ENCODE peak calls at places on chromosome 18, in ten cellular contexts. C is psoas muscle, E is right atrium auricular region, O is PC-3, S is AG04450, H is IMR-90, I is hepatocyte, F is GM12865, R is A673, Q is fibroblast of pulmonary artery. B is an unnamed sample.

GRCh38 chr18:48767090-48767670 is 183.6 kb downstream of the SMAD7 start:
- DNase-seq in R (no peak), I (peak; percentile 80), S (no peak), E (no peak), H (peak; percentile 45), C (peak; percentile 55), Q (peak; percentile 46), F (peak; percentile 31), O (no peak), B (peak; percentile 60)

GRCh38 chr18:12768622-12769021 is 65.8 kb downstream of the PSMG2 start:
- DNase-seq in H (peak; percentile 50), E (no peak), Q (peak; percentile 16), C (no peak), S (no peak), R (no peak), O (peak; percentile 25), F (no peak), I (no peak), B (peak; percentile 35)

GRCh38 chr18:54388203-54389142 is 30.8 kb downstream of the C18orf54 start:
- DNase-seq in F (peak; percentile 77), C (no peak), E (no peak), H (peak; percentile 85), R (peak; percentile 43), S (peak; percentile 61), O (peak; percentile 96), Q (peak; percentile 84), I (peak; percentile 81), B (peak; percentile 85)

GRCh38 chr18:29383311-29384273 is 1206.7 kb upstream of the CDH2 start:
- DNase-seq in R (no peak), Q (no peak), C (no peak), H (peak; percentile 19), O (peak; percentile 24), F (no peak), E (no peak), S (no peak), I (no peak), B (peak; percentile 25)

GRCh38 chr18:7577706-7578105 is 10.6 kb downstream of the PTPRM start:
- DNase-seq in I (no peak), H (peak; percentile 68), R (no peak), Q (peak; percentile 66), C (no peak), S (no peak), E (no peak), F (no peak), O (peak; percentile 30), B (peak; percentile 83)

GRCh38 chr18:13612111-13612997 is 114.0 kb downstream of the FAM210A start:
- DNase-seq in R (no peak), F (peak; percentile 96), S (no peak), E (peak; percentile 64), C (no peak), O (no peak), Q (no peak), H (no peak), I (no peak), B (no peak)

GRCh38 chr18:79395308-79395640 is 456 bp upstream of the NFATC1 start:
- DNase-seq in O (no peak), Q (no peak), H (no peak), F (no peak), R (no peak), S (no peak), C (no peak), I (no peak), E (no peak), B (no peak)

GRCh38 chr18:79382681-79383387 is 12.9 kb upstream of the NFATC1 start:
- DNase-seq in H (no peak), R (no peak), S (no peak), C (no peak), E (no peak), O (peak; percentile 40), F (no peak), I (no peak), Q (no peak), B (no peak)

GRCh38 chr18:5979971-5980457 is 84.7 kb upstream of the TMEM200C start:
- DNase-seq in I (no peak), F (peak; percentile 85), E (no peak), Q (no peak), R (no peak), S (no peak), C (no peak), O (no peak), H (no peak), B (no peak)

GRCh38 chr18:55018602-55019001 is 59.3 kb upstream of the CCDC68 start:
- DNase-seq in S (no peak), F (no peak), E (no peak), I (no peak), O (peak; percentile 82), R (peak; percentile 64), C (no peak), Q (peak; percentile 83), H (peak; percentile 68), B (peak; percentile 64)

GRCh38 chr18:23943104-23943503 is 71.5 kb upstream of the TTC39C start:
- DNase-seq in F (peak; percentile 93), Q (no peak), S (no peak), O (no peak), E (no peak), C (no peak), H (no peak), I (no peak), R (no peak), B (no peak)

GRCh38 chr18:13446581-13447470 is 228.3 kb downstream of the LDLRAD4 start:
- DNase-seq in E (no peak), R (peak; percentile 64), S (no peak), O (no peak), H (no peak), Q (no peak), F (no peak), C (no peak), I (no peak), B (no peak)

GRCh38 chr18:62569081-62569480 is 46.3 kb downstream of the ZCCHC2 start:
- DNase-seq in F (no peak), C (no peak), O (no peak), H (no peak), E (no peak), R (no peak), I (no peak), Q (no peak), S (no peak), B (no peak)

GRCh38 chr18:47953471-47953931 is 23.0 kb upstream of the SMAD2 start:
- DNase-seq in F (peak; percentile 57), S (no peak), R (peak; percentile 82), E (peak; percentile 61), O (peak; percentile 11), C (peak; percentile 39), H (no peak), I (no peak), Q (peak; percentile 64), B (peak; percentile 86)

GRCh38 chr18:23226930-23227728 is 91.8 kb downstream of the CABLES1 start:
- DNase-seq in O (peak; percentile 45), I (peak; percentile 46), E (peak; percentile 83), H (peak; percentile 94), S (peak; percentile 59), F (no peak), Q (peak; percentile 96), R (peak; percentile 56), C (peak; percentile 53), B (peak; percentile 80)

DNA sequence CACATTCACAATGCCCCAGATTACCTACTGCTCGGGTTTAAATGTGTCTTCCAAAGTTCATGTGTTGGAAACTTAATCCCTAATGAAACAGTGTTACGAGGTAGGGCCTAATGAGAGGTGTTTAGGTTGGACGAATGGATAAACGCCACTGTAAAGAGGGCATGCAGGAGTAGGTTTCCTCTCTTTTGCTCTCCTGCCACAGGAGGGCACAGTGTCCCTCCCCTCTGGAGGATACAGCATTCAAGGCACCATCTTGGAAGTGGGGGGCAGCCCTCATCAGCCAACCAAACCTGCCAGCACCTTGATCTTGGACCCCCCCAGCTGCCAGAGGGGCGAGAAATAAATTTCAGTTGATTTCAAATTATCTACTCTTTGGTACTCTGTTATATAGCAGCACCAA is 103.5 kb downstream of the TSHZ1 start:
- DNase-seq in Q (no peak), O (no peak), E (no peak), C (no peak), H (no peak), R (no peak), S (no peak), I (no peak), F (no peak), B (no peak)
- TF ChIP-seq CTCF in Q (no peak), O (peak; percentile 32), E (no peak), C (no peak), H (peak; percentile 11), R (no peak), S (no peak), I (no peak), F (no peak), B (no peak)

GRCh38 chr18:8979258-8979988 is 123.1 kb upstream of the NDUFV2 start:
- DNase-seq in C (no peak), O (no peak), H (no peak), E (no peak), I (no peak), S (no peak), Q (no peak), R (no peak), F (peak; percentile 9), B (no peak)
- H3K4me3 ChIP-seq in C (no peak overlapping the region), O (no peak overlapping the region), H (no peak overlapping the region), E (no peak overlapping the region), I (no peak overlapping the region), S (no peak overlapping the region), Q (no peak overlapping the region), R (no peak overlapping the region), F (no peak overlapping the region), B (no peak overlapping the region)

GRCh38 chr18:77765468-77765867 is 515.8 kb downstream of the GALR1 start:
- DNase-seq in E (no peak), Q (no peak), F (no peak), H (no peak), S (no peak), O (peak; percentile 51), C (no peak), I (peak; percentile 72), R (peak; percentile 3), B (no peak)
- TF ChIP-seq CTCF in E (no peak), Q (no peak), F (peak; percentile 24), H (no peak), S (no peak), O (peak; percentile 68), C (peak; percentile 28), I (peak; percentile 75), R (peak; percentile 32), B (peak; percentile 3)

GRCh38 chr18:2980607-2980923 is 32.4 kb downstream of the LPIN2 start:
- DNase-seq in E (no peak), C (no peak), S (no peak), H (no peak), R (no peak), I (no peak), O (no peak), Q (no peak), F (no peak), B (no peak)

GRCh38 chr18:2983296-2983695 is 29.6 kb downstream of the LPIN2 start:
- DNase-seq in H (no peak), C (no peak), S (no peak), O (no peak), Q (no peak), F (no peak), I (no peak), E (no peak), R (no peak), B (peak; percentile 39)

GRCh38 chr18:2979871-2980606 is 32.9 kb downstream of the LPIN2 start:
- DNase-seq in E (no peak), R (no peak), H (no peak), Q (peak; percentile 30), I (no peak), S (no peak), O (no peak), C (no peak), F (peak; percentile 58), B (no peak)

GRCh38 chr18:2982452-2983172 is 30.3 kb downstream of the LPIN2 start:
- DNase-seq in O (no peak), I (peak; percentile 57), R (no peak), E (no peak), S (no peak), Q (no peak), H (no peak), C (no peak), F (no peak), B (no peak)

GRCh38 chr18:2981212-2981728 is 31.7 kb downstream of the LPIN2 start:
- DNase-seq in E (no peak), I (peak; percentile 47), R (peak; percentile 52), O (peak; percentile 84), F (peak; percentile 49), H (peak; percentile 95), Q (peak; percentile 83), C (no peak), S (peak; percentile 72), B (peak; percentile 82)
- H3K4me3 ChIP-seq in E (no peak overlapping the region), I (no peak overlapping the region), R (no peak overlapping the region), O (peak overlapping the region; percentile 44), F (peak overlapping the region; percentile 53), H (no peak overlapping the region), Q (peak overlapping the region; percentile 12), C (peak overlapping the region; percentile 26), S (no peak overlapping the region), B (no peak overlapping the region)

B was measured in AG10803.